ENCODE peak calls at places on chromosomes 12 and 14, in five cellular contexts. K is trophoblast cell, M is H9, B is mesenchymal stem cell, V is H1. J is an unnamed sample.

GRCh38 chr14:41899416-41899815 is 292.7 kb downstream of the LRFN5 start:
- DNase-seq in K (no peak), M (no peak), B (peak; percentile 19), V (no peak), J (no peak)

GRCh38 chr12:59934486-59934885 is 338.7 kb downstream of the SLC16A7 start:
- DNase-seq in K (no peak), M (no peak), B (no peak), V (no peak), J (no peak)

GRCh38 chr12:27965411-27965810 is 7.1 kb downstream of the PTHLH start:
- DNase-seq in K (peak; percentile 37), M (no peak), B (no peak), V (no peak), J (no peak)

GRCh38 chr14:65333926-65334687 is 78.4 kb upstream of the FUT8 start:
- DNase-seq in K (peak; percentile 95), M (peak; percentile 53), B (peak; percentile 65), V (no peak), J (no peak)

GRCh38 chr12:122406701-122407154 is 15.7 kb downstream of the CLIP1 start:
- DNase-seq in K (no peak), M (no peak), B (peak; percentile 80), V (no peak), J (no peak)

GRCh38 chr12:106766393-106766826 is 8.1 kb upstream of the RIC8B start:
- DNase-seq in K (no peak), M (no peak), B (peak; percentile 22), V (no peak), J (no peak)

GRCh38 chr14:57749267-57749666 is 116.6 kb downstream of the SLC35F4 start:
- DNase-seq in K (peak; percentile 3), M (no peak), B (no peak), V (no peak), J (no peak)

GRCh38 chr12:104218935-104219334 is 3.4 kb downstream of the TXNRD1 start:
- DNase-seq in K (peak; percentile 36), M (no peak), B (peak; percentile 64), V (no peak), J (no peak)

GRCh38 chr12:45040977-45041376 is 9.9 kb downstream of the DBX2 start:
- DNase-seq in K (no peak), M (no peak), B (no peak), V (no peak), J (no peak)

GRCh38 chr12:32501835-32502333 is 102.5 kb downstream of the FGD4 start:
- DNase-seq in K (no peak), M (peak; percentile 94), B (peak; percentile 83), V (peak; percentile 69), J (peak; percentile 94)

GRCh38 chr14:69317780-69318179 is 57.8 kb downstream of the GALNT16 start:
- DNase-seq in K (no peak), M (no peak), B (no peak), V (no peak), J (no peak)

GRCh38 chr12:62758216-62758615 is 176.7 kb downstream of the PPM1H start:
- DNase-seq in K (no peak), M (no peak), B (peak; percentile 61), V (no peak), J (no peak)

GRCh38 chr14:70036665-70037064 is 152.1 kb downstream of the SLC8A3 start:
- DNase-seq in K (no peak), M (no peak), B (no peak), V (no peak), J (peak; percentile 27)

GRCh38 chr12:96050139-96050538 is 14.8 kb upstream of the LTA4H start:
- DNase-seq in K (no peak), M (no peak), B (no peak), V (no peak), J (no peak)

GRCh38 chr14:39175445-39176262 is 600 bp downstream of the PNN start:
- DNase-seq in K (peak; percentile 40), M (peak; percentile 41), B (no peak), V (no peak), J (no peak)

GRCh38 chr14:100307215-100308111 is 1.2 kb upstream of the SLC25A29 start:
- DNase-seq in K (peak; percentile 20), M (no peak), B (peak; percentile 46), V (no peak), J (no peak)

GRCh38 chr12:116876151-116876869 is 4.9 kb downstream of the HRK start:
- DNase-seq in K (no peak), M (peak; percentile 56), B (no peak), V (no peak), J (no peak)

GRCh38 chr12:72738811-72739210 is 466.6 kb downstream of the TRHDE start:
- DNase-seq in K (no peak), M (no peak), B (no peak), V (no peak), J (no peak)

GRCh38 chr14:66572836-66573235 is 64.9 kb downstream of the GPHN start:
- DNase-seq in K (no peak), M (no peak), B (no peak), V (no peak), J (no peak)

GRCh38 chr12:88413561-88414095 is 166.6 kb downstream of the KITLG start:
- DNase-seq in K (no peak), M (no peak), B (no peak), V (no peak), J (no peak)

GRCh38 chr12:46217686-46218508 is 50.9 kb downstream of the SLC38A1 start:
- DNase-seq in K (peak; percentile 10), M (no peak), B (no peak), V (no peak), J (no peak)

GRCh38 chr12:121219353-121219986 is 9.5 kb downstream of the P2RX4 start:
- DNase-seq in K (no peak), M (no peak), B (no peak), V (no peak), J (no peak)

GRCh38 chr12:93376436-93377251 is 1.1 kb upstream of the NUDT4 start:
- DNase-seq in K (peak; percentile 12), M (peak; percentile 78), B (peak; percentile 57), V (no peak), J (peak; percentile 62)

GRCh38 chr12:95173392-95174251 is 43.6 kb downstream of the FGD6 start:
- DNase-seq in K (no peak), M (no peak), B (peak; percentile 86), V (no peak), J (no peak)

GRCh38 chr12:91003737-91004136 is 1.0 kb downstream of the EPYC start:
- DNase-seq in K (no peak), M (no peak), B (no peak), V (no peak), J (no peak)

GRCh38 chr12:91001306-91001705 is 3.5 kb downstream of the EPYC start:
- DNase-seq in K (no peak), M (no peak), B (no peak), V (no peak), J (no peak)

GRCh38 chr12:90995041-90995440 is 9.7 kb downstream of the EPYC start:
- DNase-seq in K (no peak), M (no peak), B (no peak), V (no peak), J (no peak)

GRCh38 chr12:90999946-91000345 is 4.8 kb downstream of the EPYC start:
- DNase-seq in K (peak; percentile 64), M (no peak), B (peak; percentile 47), V (no peak), J (no peak)

DNA sequence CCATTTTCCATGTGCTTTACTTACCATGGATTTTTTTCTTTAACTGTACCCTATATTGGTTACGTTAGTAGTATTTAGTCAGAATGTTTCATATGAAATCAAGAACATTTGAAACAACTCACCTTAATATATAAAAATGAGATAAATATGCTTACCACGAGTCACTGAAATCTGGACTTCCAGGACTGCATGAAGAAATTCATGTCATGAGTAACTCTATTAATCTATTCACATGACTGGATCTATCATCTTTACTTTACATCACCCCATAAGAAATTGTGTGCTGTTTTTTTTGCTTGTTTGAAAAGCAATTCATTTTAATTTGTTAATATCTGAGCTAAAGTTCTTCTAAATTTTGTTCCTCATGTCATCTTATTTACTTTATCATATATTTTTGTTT is 5.3 kb downstream of the EPYC start:
- DNase-seq in K (no peak), M (no peak), B (no peak), V (no peak), J (no peak)
- H2BK12ac ChIP-seq in K (no peak overlapping the region), M (no peak overlapping the region), B (no peak overlapping the region), V (no peak overlapping the region), J (no peak overlapping the region)

GRCh38 chr12:85310456-85311076 is 30.5 kb downstream of the ALX1 start:
- DNase-seq in K (peak; percentile 42), M (no peak), B (peak; percentile 4), V (no peak), J (no peak)

GRCh38 chr12:85310025-85310424 is 30.0 kb downstream of the ALX1 start:
- DNase-seq in K (no peak), M (no peak), B (no peak), V (no peak), J (no peak)

GRCh38 chr12:85308374-85308773 is 28.4 kb downstream of the ALX1 start:
- DNase-seq in K (no peak), M (no peak), B (no peak), V (no peak), J (no peak)

DNA sequence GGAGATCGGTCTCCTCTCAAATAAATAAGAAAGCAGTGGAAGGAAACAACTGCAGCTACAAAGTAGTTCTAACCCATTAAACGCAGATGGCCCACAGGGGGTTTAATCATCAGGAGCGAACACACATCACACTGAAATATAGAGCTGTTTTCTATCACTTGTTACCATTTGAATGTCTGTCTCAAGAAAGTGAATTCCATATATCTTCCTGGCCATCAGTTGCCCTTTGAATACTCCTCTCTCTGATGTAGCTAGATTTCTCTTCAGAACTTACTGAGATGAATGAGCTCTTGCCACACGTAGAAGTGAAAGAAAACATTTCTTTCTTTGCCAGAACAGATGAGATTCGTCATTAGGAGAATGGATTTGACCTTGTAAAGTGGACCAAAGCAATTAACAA is 29.2 kb downstream of the ALX1 start:
- DNase-seq in K (no peak), M (no peak), B (peak; percentile 12), V (no peak), J (no peak)
- H3K4me2 ChIP-seq in K (no peak overlapping the region), M (no peak overlapping the region), B (no peak overlapping the region), V (no peak overlapping the region), J (no peak overlapping the region)

DNA sequence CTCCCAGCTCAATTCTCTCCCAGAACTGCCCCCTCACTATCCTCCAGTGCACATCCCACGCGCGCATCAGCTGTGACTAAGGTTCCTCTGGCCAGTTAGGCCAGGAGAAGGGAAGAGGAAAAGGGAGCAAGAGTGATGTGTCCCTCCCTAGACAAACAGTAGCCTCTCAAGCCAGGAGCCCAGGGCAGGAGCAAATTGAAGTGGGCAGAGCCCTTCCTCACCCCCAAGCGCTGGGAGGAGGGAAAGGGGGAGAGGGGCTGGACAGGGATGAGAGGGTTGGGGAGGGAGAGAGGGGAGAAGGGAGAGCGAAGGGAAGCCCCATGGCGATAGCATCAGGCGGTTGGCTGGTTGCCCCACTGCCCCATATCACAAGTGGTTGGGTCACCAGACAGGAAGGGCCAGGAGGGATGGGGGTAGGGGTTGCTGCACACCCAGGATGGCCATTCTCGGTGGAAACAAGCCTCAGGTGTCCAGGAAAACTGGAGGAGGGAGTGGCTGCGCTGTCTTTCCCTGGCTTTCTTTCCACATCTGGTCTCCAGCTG is 1.1 kb downstream of the CD63 start:
- DNase-seq in K (peak; percentile 81), M (no peak), B (peak; percentile 55), V (no peak), J (no peak)
- H3K4me1 ChIP-seq in K (peaks cover 17% of the 10 kb centered on the region), M (peaks cover 3% of the 10 kb centered on the region), B (peaks cover 39% of the 10 kb centered on the region), V (peaks cover 12% of the 10 kb centered on the region), J (peaks cover 18% of the 10 kb centered on the region)

DNA sequence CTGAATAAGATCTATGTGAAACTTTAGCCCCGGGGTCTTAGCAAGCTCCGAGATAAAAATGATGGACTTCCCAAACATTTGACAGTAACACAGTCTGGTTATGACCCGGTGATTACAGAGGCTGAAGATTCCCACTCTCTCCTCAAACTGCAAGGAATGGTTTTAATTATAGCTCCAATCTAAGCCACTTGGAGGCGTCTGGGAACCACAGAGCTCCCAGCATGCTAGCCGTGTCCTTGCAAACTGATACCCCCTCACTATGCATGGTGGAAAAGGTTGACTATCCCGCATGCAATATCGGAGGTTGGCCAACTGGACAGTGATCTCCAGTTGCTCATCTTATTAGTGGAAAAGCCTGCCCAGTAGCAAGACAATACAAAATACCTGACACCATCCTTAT is 76.5 kb upstream of the GRIN2B start:
- DNase-seq in K (no peak), M (no peak), B (no peak), V (no peak), J (no peak)
- H2BK12ac ChIP-seq in K (no peak overlapping the region), M (no peak overlapping the region), B (no peak overlapping the region), V (no peak overlapping the region), J (no peak overlapping the region)